ENCODE peak calls at places on chromosome 10, in nine cellular contexts. D is AG09309, X is PC-3, G is foreskin fibroblast, T is AG04450, J is fibroblast of pulmonary artery, K is heart left ventricle, H is neural progenitor cell, Z is lung. P is an unnamed sample.
A peak's percentile ranks its signal among the peaks of the same experiment; 100 is the strongest.

GRCh38 chr10:90968448-90969086 is 47.7 kb upstream of the ANKRD1 start:
- DNase-seq in D (peak; percentile 86), X (peak; percentile 82), G (peak; percentile 91), T (peak; percentile 39), J (peak; percentile 68), K (no peak), H (no peak), Z (no peak), P (peak; percentile 85)

GRCh38 chr10:43105119-43105792 is 28.4 kb downstream of the RET start:
- DNase-seq in D (no peak), X (peak; percentile 78), G (peak; percentile 72), T (no peak), J (peak; percentile 74), K (peak; percentile 79), H (peak; percentile 92), Z (peak; percentile 76), P (peak; percentile 61)

GRCh38 chr10:63700209-63700934 is 179.2 kb downstream of the REEP3 start:
- DNase-seq in D (peak; percentile 95), X (peak; percentile 99), G (peak; percentile 97), T (peak; percentile 92), J (peak; percentile 95), K (peak; percentile 68), H (no peak), Z (no peak), P (peak; percentile 95)

GRCh38 chr10:49837096-49837495 is 75.0 kb upstream of the OGDHL start:
- DNase-seq in D (no peak), X (peak; percentile 27), G (no peak), T (no peak), J (peak; percentile 7), K (no peak), H (no peak), Z (no peak), P (peak; percentile 44)

GRCh38 chr10:117174439-117175214 is 22.7 kb upstream of the KCNK18 start:
- DNase-seq in D (peak; percentile 21), X (peak; percentile 92), G (peak; percentile 63), T (peak; percentile 32), J (peak; percentile 78), K (peak; percentile 70), H (peak; percentile 90), Z (peak; percentile 85), P (peak; percentile 72)

GRCh38 chr10:29254123-29255046 is 34.5 kb upstream of the LYZL1 start:
- DNase-seq in D (no peak), X (no peak), G (no peak), T (no peak), J (peak; percentile 57), K (no peak), H (peak; percentile 89), Z (no peak), P (peak; percentile 72)

GRCh38 chr10:131131726-131132561 is 179.6 kb downstream of the TCERG1L start:
- DNase-seq in D (no peak), X (no peak), G (no peak), T (no peak), J (no peak), K (no peak), H (no peak), Z (no peak), P (no peak)

GRCh38 chr10:48363617-48364355 is 57.3 kb downstream of the MAPK8 start:
- DNase-seq in D (peak; percentile 39), X (peak; percentile 86), G (peak; percentile 51), T (peak; percentile 51), J (peak; percentile 89), K (no peak), H (peak; percentile 70), Z (peak; percentile 44), P (peak; percentile 88)

GRCh38 chr10:79409038-79410035 is 36.1 kb downstream of the ZCCHC24 start:
- DNase-seq in D (no peak), X (no peak), G (no peak), T (no peak), J (no peak), K (peak; percentile 35), H (no peak), Z (no peak), P (no peak)

GRCh38 chr10:117694251-117694650 is 151.7 kb downstream of the EMX2 start:
- DNase-seq in D (no peak), X (no peak), G (no peak), T (no peak), J (no peak), K (no peak), H (no peak), Z (no peak), P (peak; percentile 4)

GRCh38 chr10:51073461-51074237 is 638 bp upstream of the PRKG1 start:
- DNase-seq in D (no peak), X (peak; percentile 74), G (peak; percentile 14), T (no peak), J (peak; percentile 15), K (peak; percentile 47), H (no peak), Z (peak; percentile 34), P (no peak)

GRCh38 chr10:44972874-44973306 is 5.7 kb downstream of the DEPP1 start:
- DNase-seq in D (no peak), X (no peak), G (no peak), T (no peak), J (no peak), K (no peak), H (no peak), Z (no peak), P (no peak)

GRCh38 chr10:87878664-87879459 is 15.4 kb downstream of the PTEN start:
- DNase-seq in D (no peak), X (no peak), G (no peak), T (no peak), J (peak; percentile 48), K (no peak), H (no peak), Z (no peak), P (no peak)

GRCh38 chr10:89206402-89207180 is 526 bp downstream of the CH25H start:
- DNase-seq in D (no peak), X (no peak), G (no peak), T (no peak), J (peak; percentile 34), K (peak; percentile 31), H (no peak), Z (no peak), P (peak; percentile 20)

GRCh38 chr10:114304566-114305421 is 65.7 kb downstream of the VWA2 start:
- DNase-seq in D (no peak), X (peak; percentile 39), G (no peak), T (no peak), J (no peak), K (peak; percentile 64), H (peak; percentile 96), Z (no peak), P (no peak)
- TF ChIP-seq CTCF in D (peak; percentile 70), X (peak; percentile 54), G (peak; percentile 77), T (peak; percentile 68), J (peak; percentile 56), K (peak; percentile 30), H (peak; percentile 72), Z (peak; percentile 8), P (peak; percentile 58)

GRCh38 chr10:85997544-85997943 is 369.1 kb downstream of the GRID1 start:
- DNase-seq in D (no peak), X (no peak), G (no peak), T (no peak), J (no peak), K (no peak), H (no peak), Z (no peak), P (no peak)
- H3K4me3 ChIP-seq in D (no peak overlapping the region), X (no peak overlapping the region), G (no peak overlapping the region), T (no peak overlapping the region), J (no peak overlapping the region), K (no peak overlapping the region), H (no peak overlapping the region), Z (no peak overlapping the region), P (no peak overlapping the region)

GRCh38 chr10:19417740-19418139 is 369.1 kb downstream of the MALRD1 start:
- DNase-seq in D (no peak), X (no peak), G (no peak), T (no peak), J (no peak), K (no peak), H (no peak), Z (no peak), P (no peak)

GRCh38 chr10:19411119-19411518 is 362.5 kb downstream of the MALRD1 start:
- DNase-seq in D (no peak), X (no peak), G (no peak), T (no peak), J (no peak), K (no peak), H (no peak), Z (no peak), P (no peak)

GRCh38 chr10:19408924-19409323 is 360.3 kb downstream of the MALRD1 start:
- DNase-seq in D (no peak), X (no peak), G (no peak), T (no peak), J (no peak), K (no peak), H (no peak), Z (no peak), P (no peak)

GRCh38 chr10:19416164-19416563 is 367.6 kb downstream of the MALRD1 start:
- DNase-seq in D (no peak), X (no peak), G (no peak), T (no peak), J (no peak), K (no peak), H (no peak), Z (no peak), P (no peak)

DNA sequence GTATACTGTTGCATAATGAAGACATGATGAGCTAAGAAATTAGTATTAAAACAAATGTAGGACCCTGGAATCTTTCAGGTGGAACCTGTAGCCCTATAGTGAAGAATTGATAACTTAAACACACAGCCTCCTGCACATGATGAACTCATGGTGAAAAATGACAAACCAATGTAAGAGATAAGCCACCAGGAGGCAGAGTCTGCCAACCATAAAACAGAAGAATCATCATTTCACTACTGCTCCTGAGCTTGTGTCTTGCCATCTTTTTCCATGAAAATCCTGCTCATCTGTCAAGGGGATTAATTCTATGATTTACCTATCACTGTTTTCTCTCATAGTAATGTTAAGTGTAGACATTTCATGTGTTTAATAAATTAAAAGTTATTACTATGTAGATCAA is 363.9 kb downstream of the MALRD1 start:
- DNase-seq in D (no peak), X (peak; percentile 38), G (no peak), T (peak; percentile 10), J (peak; percentile 56), K (no peak), H (peak; percentile 59), Z (no peak), P (peak; percentile 31)
- TF ChIP-seq CTCF in D (peak; percentile 18), X (peak; percentile 50), G (no peak), T (peak; percentile 65), J (peak; percentile 45), K (peak; percentile 30), H (peak; percentile 73), Z (no peak), P (peak; percentile 31)

DNA sequence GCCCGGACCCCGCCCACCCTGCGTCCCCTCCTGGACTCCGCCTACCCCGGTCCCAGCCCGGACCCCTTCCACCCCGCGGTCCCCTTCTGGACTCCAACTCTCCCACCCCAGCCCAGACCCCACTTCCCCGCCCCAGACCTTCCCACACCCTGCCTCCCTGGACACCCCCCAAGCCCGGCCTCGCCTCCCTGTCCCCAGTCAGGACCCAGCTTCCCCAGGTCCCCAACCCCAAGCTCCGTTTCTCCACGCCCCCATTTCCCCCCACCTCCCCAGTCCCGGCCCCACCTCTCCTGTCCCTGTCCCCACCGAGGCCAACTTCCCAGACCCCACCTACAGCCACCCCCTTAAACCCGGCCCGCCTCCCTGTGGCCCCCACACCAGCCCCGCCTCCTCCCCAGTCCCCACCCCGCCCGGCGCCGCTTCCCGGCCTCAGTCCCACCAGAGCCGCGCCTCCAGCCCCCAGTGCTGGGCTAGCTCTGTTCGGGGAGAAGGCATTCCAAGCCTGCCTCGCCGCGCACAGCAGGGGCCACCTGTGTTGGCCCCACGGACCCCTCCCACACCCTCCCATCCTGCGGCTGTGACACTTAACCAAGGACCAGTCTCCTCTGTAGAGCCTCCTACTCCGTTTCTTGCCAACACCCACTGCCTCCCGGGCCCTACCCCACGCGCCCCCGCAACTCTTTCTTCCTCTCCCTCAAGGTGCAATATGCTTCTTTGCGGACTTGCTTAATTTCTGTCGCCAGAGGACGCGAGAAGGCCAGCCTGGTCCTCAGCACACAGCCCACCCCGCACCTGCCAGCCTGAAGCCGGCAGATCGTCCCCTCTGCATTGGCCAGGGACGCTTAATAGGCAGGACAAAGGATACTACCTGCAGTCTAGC is 736 bp upstream of the ITIH5 start:
- DNase-seq in D (no peak), X (no peak), G (no peak), T (no peak), J (no peak), K (no peak), H (peak; percentile 66), Z (no peak), P (no peak)
- H3K4me3 ChIP-seq in D (no peak overlapping the region), X (no peak overlapping the region), G (no peak overlapping the region), T (no peak overlapping the region), J (no peak overlapping the region), K (peak overlapping the region; percentile 15), H (peak overlapping the region; percentile 62), Z (no peak overlapping the region), P (no peak overlapping the region)